ENCODE peak calls at places on chromosomes 13 and 19, in seven cellular contexts. W is activated naive CD8-positive, alpha-beta T cell treated with anti-CD3 and anti-CD28 coated beads, Interleukin-2, amount 50 U/mL, for 24 hours; R is NCI-H2227 treated with DMSO at 0.1 percent for 48 hours; O is cardiac muscle cell; Y is GM12865; H is hepatocyte; C is lower leg skin. E is an unnamed sample.

GRCh38 chr13:43346427-43346826 is 323.0 kb downstream of the DNAJC15 start:
- DNase-seq in Y (no peak), W (no peak), O (peak), H (peak), R (no peak), C (no peak), E (no peak)

GRCh38 chr13:99655351-99656091 is 154.2 kb downstream of the TM9SF2 start:
- DNase-seq in Y (no peak), O (no peak), H (peak), R (no peak), W (peak), C (no peak), E (no peak)

GRCh38 chr19:18708452-18709231 is 25.2 kb downstream of the CRTC1 start:
- DNase-seq in C (no peak), Y (no peak), O (no peak), W (no peak), H (no peak), R (no peak), E (peak)

GRCh38 chr13:98484289-98485219 is 92.4 kb downstream of the STK24 start:
- DNase-seq in H (peak), Y (peak), W (peak), C (peak), O (peak), R (no peak), E (peak)

GRCh38 chr13:45518525-45519235 is 53.9 kb downstream of the COG3 start:
- DNase-seq in R (no peak), H (no peak), C (no peak), W (no peak), Y (no peak), O (no peak), E (no peak)

GRCh38 chr19:38846097-38846496 is 3.7 kb downstream of the HNRNPL start:
- DNase-seq in W (no peak), Y (no peak), R (no peak), C (no peak), O (no peak), H (no peak), E (no peak)

GRCh38 chr19:5718579-5719273 is 1.2 kb downstream of the LONP1 start:
- DNase-seq in H (peak), R (no peak), O (no peak), C (no peak), W (peak), Y (peak), E (no peak)

GRCh38 chr19:681029-681626 is 4.9 kb downstream of the FSTL3 start:
- DNase-seq in W (peak), Y (peak), R (no peak), C (peak), H (peak), O (no peak), E (peak)

GRCh38 chr19:30144242-30144758 is 202.3 kb downstream of the URI1 start:
- DNase-seq in C (no peak), W (no peak), H (no peak), R (no peak), O (no peak), Y (no peak), E (no peak)

GRCh38 chr19:54137913-54138776 is 583 bp downstream of the CNOT3 start:
- DNase-seq in C (peak), R (peak), Y (peak), H (peak), W (peak), O (peak), E (peak)

GRCh38 chr19:19444694-19445155 is 39.2 kb downstream of the GATAD2A start:
- DNase-seq in O (no peak), R (no peak), Y (peak), H (no peak), W (no peak), C (no peak), E (peak)

GRCh38 chr19:21608571-21608970 is 103.2 kb downstream of the ZNF429 start:
- DNase-seq in H (no peak), Y (no peak), W (no peak), O (no peak), C (no peak), R (no peak), E (no peak)

GRCh38 chr13:99376132-99376531 is 68.9 kb upstream of the GPR183 start:
- DNase-seq in C (peak), R (no peak), O (no peak), Y (peak), H (no peak), W (peak), E (no peak)

GRCh38 chr19:33815410-33816340 is 19.0 kb downstream of the KCTD15 start:
- DNase-seq in C (peak), H (no peak), W (no peak), O (no peak), R (no peak), Y (no peak), E (no peak)

GRCh38 chr13:72166102-72166660 is 299.2 kb upstream of the DACH1 start:
- DNase-seq in R (no peak), Y (no peak), O (no peak), C (no peak), H (no peak), W (no peak), E (no peak)

GRCh38 chr19:18557474-18558201 is at the start of gene KXD1:
- DNase-seq in O (peak), R (peak), Y (peak), H (peak), C (peak), W (peak), E (peak)

GRCh38 chr19:42553292-42554045 is 25.2 kb upstream of the CEACAM1 start:
- DNase-seq in H (no peak), O (no peak), W (no peak), C (peak), R (no peak), Y (no peak), E (no peak)

GRCh38 chr19:883661-884211 is 9.3 kb downstream of the MED16 start:
- DNase-seq in R (no peak), C (no peak), H (peak), W (no peak), Y (no peak), O (no peak), E (peak)

GRCh38 chr19:28329429-28329828 is 883.5 kb downstream of the UQCRFS1 start:
- DNase-seq in H (no peak), C (no peak), Y (no peak), O (no peak), R (no peak), W (no peak), E (no peak)

GRCh38 chr19:46791944-46792343 is 3.5 kb upstream of the SLC1A5 start:
- DNase-seq in H (no peak), W (no peak), O (no peak), Y (no peak), R (no peak), C (no peak), E (no peak)

GRCh38 chr19:50173144-50173543 is 10.1 kb upstream of the IZUMO2 start:
- DNase-seq in O (no peak), C (no peak), Y (peak), H (peak), W (no peak), R (no peak), E (no peak)

E was measured in right cardiac atrium.